ENCODE peak calls at places on chromosomes 6 and 20, in seven cellular contexts. J, O, A, I, U, Y and C are unnamed samples.

GRCh38 chr6:35173068-35174042 is 32.2 kb upstream of the TCP11 start:
- DNase-seq in O (no peak), U (no peak), Y (no peak), I (no peak), J (no peak), A (no peak), C (no peak)

GRCh38 chr20:11429168-11429567 is 488.5 kb upstream of the BTBD3 start:
- DNase-seq in O (no peak), Y (no peak), J (no peak), U (no peak), A (no peak), I (no peak), C (no peak)

GRCh38 chr6:77025824-77026223 is 437.5 kb downstream of the HTR1B start:
- DNase-seq in U (no peak), A (no peak), O (no peak), J (no peak), Y (no peak), I (no peak), C (no peak)

GRCh38 chr6:52512199-52512598 is 64.7 kb downstream of the TRAM2 start:
- DNase-seq in Y (no peak), A (no peak), U (peak), O (peak), J (no peak), I (peak), C (no peak)

GRCh38 chr6:125981566-125982185 is 4.7 kb upstream of the TRMT11 start:
- DNase-seq in J (no peak), O (peak), U (no peak), I (no peak), Y (no peak), A (no peak), C (no peak)

GRCh38 chr6:17901493-17901892 is 85.9 kb downstream of the KIF13A start:
- DNase-seq in A (no peak), O (no peak), Y (no peak), U (no peak), I (no peak), J (no peak), C (no peak)

GRCh38 chr6:142548571-142548970 is 246.8 kb downstream of the ADGRG6 start:
- DNase-seq in A (no peak), J (no peak), U (no peak), O (no peak), Y (no peak), I (no peak), C (no peak)

GRCh38 chr20:2103454-2104153 is 2.0 kb downstream of the STK35 start:
- DNase-seq in A (no peak), Y (no peak), U (no peak), J (peak), O (no peak), I (no peak), C (no peak)

GRCh38 chr6:35497571-35498406 is 910 bp upstream of the TEAD3 start:
- DNase-seq in Y (peak), J (peak), O (peak), I (no peak), U (peak), A (peak), C (peak)

GRCh38 chr6:104908031-104908430 is 48.3 kb upstream of the HACE1 start:
- DNase-seq in U (no peak), Y (no peak), I (no peak), J (no peak), A (no peak), O (no peak), C (no peak)

GRCh38 chr6:161139766-161140553 is 133.9 kb downstream of the AGPAT4 start:
- DNase-seq in Y (no peak), A (peak), U (no peak), O (peak), J (peak), I (no peak), C (no peak)

GRCh38 chr6:12081776-12082175 is 69.7 kb downstream of the HIVEP1 start:
- DNase-seq in Y (no peak), I (no peak), A (no peak), U (no peak), O (no peak), J (no peak), C (no peak)

GRCh38 chr6:154187203-154187602 is 148.2 kb downstream of the OPRM1 start:
- DNase-seq in U (no peak), Y (no peak), I (no peak), O (no peak), J (no peak), A (no peak), C (no peak)

GRCh38 chr20:32597714-32598113 is 12.6 kb upstream of the NOL4L start:
- DNase-seq in A (no peak), J (no peak), O (no peak), I (no peak), Y (no peak), U (no peak), C (no peak)
- TF ChIP-seq CTCF in A (no peak), J (no peak), O (no peak), I (no peak), Y (no peak), U (no peak), C (no peak)

GRCh38 chr6:22906091-22906549 is 336.8 kb downstream of the HDGFL1 start:
- DNase-seq in J (no peak), Y (no peak), U (peak), O (no peak), I (no peak), A (no peak), C (no peak)
- TF ChIP-seq CTCF in J (no peak), Y (peak), U (peak), O (peak), I (peak), A (no peak), C (peak)

GRCh38 chr6:148969679-148970078 is 222.8 kb downstream of the UST start:
- DNase-seq in Y (no peak), O (no peak), U (peak), A (no peak), J (no peak), I (no peak), C (no peak)

GRCh38 chr6:148974351-148974750 is 227.5 kb downstream of the UST start:
- DNase-seq in J (no peak), O (no peak), I (no peak), Y (no peak), U (no peak), A (no peak), C (no peak)

GRCh38 chr6:148972481-148972880 is 225.7 kb downstream of the UST start:
- DNase-seq in Y (peak), A (peak), U (peak), J (peak), O (no peak), I (peak), C (peak)

GRCh38 chr6:148971027-148971927 is 224.4 kb downstream of the UST start:
- DNase-seq in U (peak), Y (no peak), A (no peak), J (no peak), I (no peak), O (no peak), C (no peak)

GRCh38 chr6:148973809-148974208 is 227.0 kb downstream of the UST start:
- DNase-seq in O (peak), I (peak), A (no peak), Y (no peak), J (no peak), U (no peak), C (no peak)
- TF ChIP-seq CTCF in O (peak), I (peak), A (no peak), Y (peak), J (peak), U (peak), C (peak)

DNA sequence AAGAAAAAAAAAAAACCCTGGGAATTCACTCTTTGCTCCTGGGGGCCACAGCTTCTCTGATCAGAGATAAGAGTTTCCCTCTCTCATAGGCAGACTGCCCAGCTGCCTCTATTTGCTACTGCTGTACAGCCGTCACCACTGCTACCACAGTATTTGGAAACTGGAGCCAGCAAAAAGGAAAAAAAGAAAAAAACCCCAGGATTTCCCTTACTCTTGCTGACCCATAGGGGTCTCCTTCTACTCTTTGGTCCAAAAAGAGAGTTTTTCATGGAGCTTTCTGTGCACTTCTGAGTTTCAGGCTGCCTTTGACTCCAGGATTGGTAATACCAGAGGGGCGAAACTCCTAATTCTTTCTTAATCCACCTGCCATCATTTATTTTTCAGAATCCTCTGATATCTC is 89.7 kb downstream of the MDGA1 start:
- DNase-seq in A (no peak), U (peak), I (no peak), O (no peak), Y (no peak), J (no peak), C (no peak)
- TF ChIP-seq CTCF in A (no peak), U (peak), I (peak), O (peak), Y (peak), J (no peak), C (peak)

GRCh38 chr6:30687659-30688431 is 1.4 kb upstream of the PPP1R18 start:
- DNase-seq in J (peak), I (no peak), U (peak), A (no peak), Y (no peak), O (no peak), C (no peak)
- TF ChIP-seq CTCF in J (no peak), I (no peak), U (no peak), A (no peak), Y (peak), O (peak), C (no peak)

DNA sequence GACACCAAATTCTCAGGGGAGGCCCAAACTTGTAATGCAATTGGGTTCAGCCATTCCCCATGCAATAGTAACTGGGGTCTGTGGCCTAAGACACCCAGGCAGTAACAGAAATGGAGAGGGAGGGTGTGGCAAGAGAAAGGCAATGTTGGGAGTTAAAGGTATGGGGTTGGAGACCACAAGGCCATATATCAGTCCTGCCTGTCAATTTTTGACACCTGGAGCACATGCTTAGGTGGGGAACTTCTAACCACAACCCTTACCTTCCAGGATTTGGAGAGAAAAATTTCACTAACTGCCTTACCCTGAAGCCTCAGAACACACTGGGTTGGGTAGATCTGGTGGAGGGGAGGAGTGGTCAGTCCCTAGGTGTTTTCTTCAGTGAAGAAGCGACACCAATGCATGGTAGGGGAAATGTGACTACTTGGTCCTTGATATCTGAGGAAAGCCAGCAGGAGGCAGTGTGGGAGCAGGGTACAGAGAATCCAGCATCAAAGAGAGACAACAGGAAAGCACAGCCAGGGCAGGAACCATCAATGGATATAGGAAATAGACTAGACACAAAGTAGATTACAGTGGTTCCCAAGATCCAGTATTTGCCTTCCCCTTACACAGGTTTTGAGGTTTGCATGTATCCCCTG is 6.8 kb upstream of the USP49 start:
- DNase-seq in A (peak), O (no peak), J (peak), Y (no peak), I (no peak), U (no peak), C (no peak)
- TF ChIP-seq CTCF in A (no peak), O (no peak), J (no peak), Y (peak), I (peak), U (no peak), C (no peak)

GRCh38 chr6:165508321-165508889 is 154.6 kb downstream of the PDE10A start:
- DNase-seq in U (no peak), O (no peak), Y (no peak), A (no peak), I (no peak), J (no peak), C (no peak)
- TF ChIP-seq CTCF in U (no peak), O (no peak), Y (no peak), A (no peak), I (no peak), J (no peak), C (no peak)

GRCh38 chr20:7090001-7090400 is 322.5 kb downstream of the BMP2 start:
- DNase-seq in A (no peak), I (no peak), O (no peak), Y (no peak), J (no peak), U (no peak), C (no peak)

GRCh38 chr20:7091655-7092054 is 324.2 kb downstream of the BMP2 start:
- DNase-seq in O (no peak), I (no peak), A (no peak), U (no peak), J (no peak), Y (no peak), C (no peak)

GRCh38 chr20:7090753-7091310 is 323.3 kb downstream of the BMP2 start:
- DNase-seq in U (no peak), O (no peak), J (peak), I (no peak), A (no peak), Y (no peak), C (no peak)

GRCh38 chr20:7094438-7094997 is 327.0 kb downstream of the BMP2 start:
- DNase-seq in O (no peak), A (no peak), J (peak), I (peak), Y (no peak), U (peak), C (no peak)
- TF ChIP-seq CTCF in O (peak), A (peak), J (peak), I (peak), Y (peak), U (peak), C (peak)

GRCh38 chr20:50929299-50930138 is 1.7 kb downstream of the ADNP start:
- DNase-seq in A (peak), J (peak), O (peak), I (peak), Y (peak), U (peak), C (peak)

GRCh38 chr20:50931048-50931305 is 260 bp downstream of the ADNP start:
- DNase-seq in I (no peak), O (no peak), Y (no peak), A (no peak), J (no peak), U (no peak), C (no peak)

GRCh38 chr20:50931306-50932015 is at the start of gene ADNP:
- DNase-seq in Y (peak), A (peak), O (peak), I (peak), J (peak), U (peak), C (peak)

GRCh38 chr20:50930139-50931047 is 844 bp downstream of the ADNP start:
- DNase-seq in Y (peak), A (peak), J (peak), U (no peak), I (no peak), O (no peak), C (peak)

DNA sequence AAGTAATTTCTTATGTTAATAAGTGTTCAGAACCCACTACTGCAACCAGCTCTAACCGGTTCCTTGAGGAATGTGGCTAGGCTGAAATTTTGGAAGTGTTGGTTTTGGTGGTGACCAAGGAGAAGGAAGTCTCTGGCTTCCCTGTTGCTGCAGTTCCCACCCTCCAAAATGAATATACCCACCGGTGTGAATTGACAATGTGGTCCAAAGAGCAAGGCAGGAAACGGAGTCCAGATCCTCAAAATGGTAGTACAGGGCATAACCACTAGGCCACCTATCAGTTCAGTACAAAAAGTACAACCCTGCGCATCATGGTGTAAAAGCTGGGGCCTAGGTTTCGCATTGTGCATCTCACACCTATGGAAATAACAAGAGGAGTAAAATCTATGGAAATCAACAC is 2.8 kb downstream of the ADNP start:
- DNase-seq in A (no peak), I (no peak), J (no peak), Y (no peak), O (no peak), U (no peak), C (no peak)
- TF ChIP-seq CTCF in A (no peak), I (peak), J (no peak), Y (no peak), O (no peak), U (no peak), C (peak)

DNA sequence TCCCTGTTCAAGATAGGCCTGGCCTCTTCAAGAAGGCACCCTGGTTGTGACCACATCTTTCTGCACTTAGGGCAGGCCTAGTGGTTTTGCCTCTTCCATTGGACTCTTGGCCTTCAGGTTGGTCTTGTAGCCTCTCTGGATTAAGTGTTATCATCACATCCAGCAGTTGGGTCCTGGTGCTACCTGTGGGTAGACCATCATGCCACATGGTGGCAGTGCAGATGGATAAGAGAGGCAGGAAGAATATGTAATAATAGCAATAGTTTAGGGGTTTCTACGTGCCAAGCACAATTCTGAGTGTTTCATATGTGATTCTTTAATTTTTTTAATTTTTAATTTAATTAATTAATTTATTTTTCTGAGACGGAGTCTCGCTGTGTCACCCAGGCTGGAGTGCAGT is 28.5 kb upstream of the SNRPB2 start:
- DNase-seq in O (no peak), I (peak), J (no peak), A (no peak), U (no peak), Y (no peak), C (no peak)
- TF ChIP-seq CTCF in O (peak), I (peak), J (no peak), A (peak), U (no peak), Y (peak), C (peak)